ENCODE peak calls at places on chromosomes 4 and X, in five cellular contexts. P, I, F, K and G are unnamed samples.

GRCh38 chrX:118560380-118560932 is 64.8 kb downstream of the DOCK11 start:
- DNase-seq in P (no peak), I (no peak), F (no peak), K (no peak), G (no peak)

GRCh38 chr4:180664766-180665368 is 1578.3 kb upstream of the TENM3 start:
- DNase-seq in P (no peak), I (peak), F (peak), K (peak), G (peak)

GRCh38 chr4:187103351-187103750 is 379.7 kb upstream of the FAT1 start:
- DNase-seq in P (no peak), I (no peak), F (no peak), K (no peak), G (no peak)

GRCh38 chrX:16836371-16836770 is 33.8 kb downstream of the RBBP7 start:
- DNase-seq in P (no peak), I (no peak), F (peak), K (peak), G (peak)

GRCh38 chr4:95124906-95125504 is 367.2 kb downstream of the BMPR1B start:
- DNase-seq in P (no peak), I (no peak), F (peak), K (peak), G (peak)

GRCh38 chrX:55253528-55253927 is 11.2 kb downstream of the PAGE3 start:
- DNase-seq in P (no peak), I (no peak), F (no peak), K (no peak), G (no peak)

GRCh38 chr4:30429813-30430466 is 290.2 kb upstream of the PCDH7 start:
- DNase-seq in P (no peak), I (no peak), F (no peak), K (no peak), G (no peak)

GRCh38 chr4:10020871-10021676 is at the start of gene SLC2A9:
- DNase-seq in P (no peak), I (no peak), F (no peak), K (peak), G (no peak)

GRCh38 chr4:152083348-152083747 is 322.5 kb upstream of the GATB start:
- DNase-seq in P (no peak), I (no peak), F (no peak), K (no peak), G (no peak)

GRCh38 chr4:6109842-6110560 is 90.3 kb downstream of the JAKMIP1 start:
- DNase-seq in P (no peak), I (peak), F (no peak), K (no peak), G (peak)

GRCh38 chr4:87428979-87429378 is 6.6 kb downstream of the NUDT9 start:
- DNase-seq in P (no peak), I (no peak), F (no peak), K (no peak), G (no peak)

GRCh38 chrX:30795981-30796958 is 92.8 kb downstream of the TAB3 start:
- DNase-seq in P (no peak), I (no peak), F (no peak), K (no peak), G (no peak)